ENCODE peak calls at places on chromosome 3, in nine cellular contexts. E, B, Y, X, V, S, Z, P and A are unnamed samples.

GRCh38 chr3:159936541-159936940 is 52.1 kb upstream of the IL12A start:
- DNase-seq in E (no peak), P (no peak), X (no peak), B (no peak), V (no peak), S (peak; percentile 33), Y (no peak), Z (no peak), A (peak; percentile 50)

GRCh38 chr3:160667452-160667851 is 9.5 kb upstream of the ARL14 start:
- DNase-seq in Z (peak; percentile 91), Y (no peak), X (peak; percentile 24), P (peak; percentile 79), S (peak; percentile 43), V (no peak), E (peak; percentile 61), B (no peak), A (peak; percentile 55)

GRCh38 chr3:108062051-108062450 is 28.8 kb downstream of the CD47 start:
- DNase-seq in E (no peak), V (no peak), B (peak; percentile 68), P (no peak), S (no peak), X (no peak), Y (no peak), Z (no peak), A (no peak)

GRCh38 chr3:51959651-51960050 is 4.5 kb downstream of the GPR62 start:
- DNase-seq in P (no peak), E (no peak), Y (no peak), X (no peak), B (no peak), V (no peak), Z (no peak), S (no peak), A (no peak)

GRCh38 chr3:31903686-31904431 is 77.2 kb downstream of the OSBPL10 start:
- DNase-seq in S (no peak), P (no peak), B (peak; percentile 72), Y (no peak), V (no peak), Z (no peak), E (no peak), X (no peak), A (no peak)

GRCh38 chr3:176513604-176514003 is 683.7 kb downstream of the TBL1XR1 start:
- DNase-seq in P (no peak), X (no peak), E (peak; percentile 48), V (peak; percentile 14), S (peak; percentile 3), Z (no peak), Y (peak; percentile 41), B (no peak), A (no peak)

GRCh38 chr3:188442430-188442829 is 288.5 kb downstream of the LPP start:
- DNase-seq in S (no peak), Z (no peak), P (no peak), V (no peak), B (no peak), Y (no peak), E (no peak), X (no peak), A (no peak)

GRCh38 chr3:170992854-170993253 is 33.7 kb downstream of the SLC2A2 start:
- DNase-seq in V (no peak), X (no peak), Z (no peak), B (no peak), E (no peak), S (peak; percentile 29), P (peak; percentile 71), Y (no peak), A (peak; percentile 18)

GRCh38 chr3:71582612-71583568 is 638 bp downstream of the FOXP1 start:
- DNase-seq in P (peak; percentile 51), V (peak; percentile 90), E (peak; percentile 82), Z (no peak), B (peak; percentile 96), Y (peak; percentile 88), S (peak; percentile 35), X (peak; percentile 78), A (peak; percentile 75)

GRCh38 chr3:133733226-133733625 is 13.0 kb upstream of the TF start:
- DNase-seq in X (no peak), V (no peak), B (no peak), E (no peak), Z (no peak), Y (no peak), S (no peak), P (no peak), A (no peak)

GRCh38 chr3:133730993-133731392 is 15.2 kb upstream of the TF start:
- DNase-seq in V (no peak), X (no peak), Z (no peak), P (no peak), Y (no peak), E (no peak), S (no peak), B (no peak), A (no peak)

GRCh38 chr3:133734305-133734704 is 11.9 kb upstream of the TF start:
- DNase-seq in P (no peak), E (no peak), V (no peak), S (no peak), Y (no peak), B (no peak), Z (no peak), X (no peak), A (no peak)
- H3K4me1 ChIP-seq in P (no peaks in the 10 kb centered on the region), E (no peaks in the 10 kb centered on the region), V (no peaks in the 10 kb centered on the region), S (no peaks in the 10 kb centered on the region), Y (no peaks in the 10 kb centered on the region), B (no peaks in the 10 kb centered on the region), Z (no peaks in the 10 kb centered on the region), X (no peaks in the 10 kb centered on the region), A (no peaks in the 10 kb centered on the region)

GRCh38 chr3:13290941-13291340 is 129.2 kb downstream of the NUP210 start:
- DNase-seq in V (no peak), X (no peak), E (no peak), Z (no peak), B (no peak), S (no peak), P (no peak), Y (no peak), A (no peak)
- H3K27me3 ChIP-seq in V (no peaks in the 10 kb centered on the region), X (no peaks in the 10 kb centered on the region), E (no peaks in the 10 kb centered on the region), Z (no peaks in the 10 kb centered on the region), B (no peaks in the 10 kb centered on the region), S (no peaks in the 10 kb centered on the region), P (peaks cover 6% of the 10 kb centered on the region), Y (no peaks in the 10 kb centered on the region), A (peaks cover 10% of the 10 kb centered on the region)

GRCh38 chr3:99850608-99851007 is 32.9 kb downstream of the CMSS1 start:
- DNase-seq in X (no peak), E (no peak), P (no peak), V (no peak), Z (no peak), S (no peak), Y (no peak), B (no peak), A (no peak)

GRCh38 chr3:99851955-99852354 is 34.3 kb downstream of the CMSS1 start:
- DNase-seq in E (no peak), B (no peak), Z (no peak), P (no peak), S (no peak), V (no peak), X (no peak), Y (no peak), A (no peak)

GRCh38 chr3:99854899-99855298 is 37.2 kb downstream of the CMSS1 start:
- DNase-seq in E (no peak), P (no peak), B (no peak), X (no peak), Z (no peak), S (no peak), V (no peak), Y (no peak), A (no peak)

GRCh38 chr3:99855900-99856299 is 38.2 kb downstream of the CMSS1 start:
- DNase-seq in E (no peak), Y (no peak), S (no peak), X (no peak), V (no peak), B (no peak), Z (no peak), P (no peak), A (no peak)

DNA sequence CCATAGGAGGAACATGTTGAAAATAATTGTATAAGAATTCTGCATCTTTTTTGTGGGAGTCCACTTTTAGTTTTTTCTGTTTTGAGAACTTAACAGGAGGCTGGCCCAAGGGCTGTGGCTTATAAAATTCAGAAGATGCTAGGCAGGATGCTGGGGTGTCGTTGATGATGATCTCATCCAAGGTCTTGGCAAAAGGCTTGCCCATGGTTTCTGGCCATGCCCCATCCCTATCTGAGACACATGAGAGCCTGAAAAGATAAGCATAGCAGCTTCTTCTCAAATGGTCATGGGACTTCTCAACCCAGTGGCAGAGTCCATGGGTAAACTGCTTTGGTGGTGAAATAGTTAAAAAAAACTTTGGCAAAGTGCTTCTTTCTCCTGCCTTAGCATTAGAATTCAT is 35.2 kb downstream of the CMSS1 start:
- DNase-seq in Y (no peak), B (no peak), S (no peak), X (no peak), E (no peak), Z (no peak), V (no peak), P (no peak), A (peak; percentile 33)
- H3K79me2 ChIP-seq in Y (peaks cover 59% of the 10 kb centered on the region), B (peaks cover 11% of the 10 kb centered on the region), S (peaks cover 67% of the 10 kb centered on the region), X (peaks cover 54% of the 10 kb centered on the region), E (peaks cover 7% of the 10 kb centered on the region), Z (peaks cover 42% of the 10 kb centered on the region), V (peaks cover 33% of the 10 kb centered on the region), P (peaks cover 95% of the 10 kb centered on the region), A (peaks cover 99% of the 10 kb centered on the region)

DNA sequence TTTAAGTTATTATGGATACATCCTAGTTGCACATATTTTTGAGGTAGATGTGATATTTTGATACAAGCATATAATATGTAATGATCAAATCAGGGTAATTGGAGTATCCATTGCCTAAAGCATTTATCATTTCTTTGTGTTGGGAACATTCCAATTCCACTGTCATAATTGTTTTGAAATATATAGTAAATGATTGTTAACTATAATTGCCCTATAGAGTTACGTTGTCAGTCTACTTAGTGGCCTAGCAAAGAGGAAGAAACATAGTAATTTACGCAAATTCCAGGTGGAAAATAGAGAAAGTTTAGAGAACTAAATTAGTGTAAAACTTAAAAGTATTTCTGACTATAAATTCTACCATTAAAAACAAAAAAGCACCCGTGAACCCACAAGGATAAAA is 24.9 kb downstream of the NXPE3 start:
- DNase-seq in Z (no peak), V (no peak), B (no peak), E (no peak), S (no peak), X (no peak), Y (no peak), P (no peak), A (no peak)
- H3K4me1 ChIP-seq in Z (no peaks in the 10 kb centered on the region), V (no peaks in the 10 kb centered on the region), B (peaks cover 13% of the 10 kb centered on the region), E (no peaks in the 10 kb centered on the region), S (no peaks in the 10 kb centered on the region), X (no peaks in the 10 kb centered on the region), Y (peaks cover 4% of the 10 kb centered on the region), P (no peaks in the 10 kb centered on the region), A (peaks cover 9% of the 10 kb centered on the region)

GRCh38 chr3:70085613-70086012 is 86.1 kb downstream of the SAMMSON start:
- DNase-seq in X (no peak), Y (no peak), V (no peak), Z (no peak), S (no peak), B (no peak), P (no peak), E (no peak), A (no peak)
- H3K27me3 ChIP-seq in X (no peaks in the 10 kb centered on the region), Y (no peaks in the 10 kb centered on the region), V (no peaks in the 10 kb centered on the region), Z (no peaks in the 10 kb centered on the region), S (no peaks in the 10 kb centered on the region), B (no peaks in the 10 kb centered on the region), P (no peaks in the 10 kb centered on the region), E (no peaks in the 10 kb centered on the region), A (peaks cover 8% of the 10 kb centered on the region)